ENCODE peak calls at places on chromosomes 13 and 19, in eight cellular contexts. W is hypothalamus; I is ELR; S is activated CD8-positive, alpha-beta memory T cell treated with anti-CD3 and anti-CD28 coated beads for 48 hours; M is NCI-H2081; X is mucosa of descending colon; L is foreskin fibroblast; B is iPS DF 6.9. P is an unnamed sample.

GRCh38 chr13:99374169-99374991 is 67.2 kb upstream of the GPR183 start:
- DNase-seq in M (no peak), W (no peak), X (no peak), S (no peak), L (no peak), B (no peak), I (no peak), P (no peak)

GRCh38 chr19:30669329-30670010 is 297.3 kb downstream of the ZNF536 start:
- DNase-seq in S (no peak), W (peak; percentile 13), B (no peak), I (peak; percentile 50), X (no peak), M (peak; percentile 42), L (peak; percentile 24), P (peak; percentile 92)

GRCh38 chr19:55132453-55133129 is 15.2 kb upstream of the PPP1R12C start:
- DNase-seq in I (no peak), W (no peak), S (no peak), M (no peak), L (no peak), B (no peak), X (no peak), P (no peak)

GRCh38 chr13:29763426-29764180 is 86.8 kb downstream of the UBL3 start:
- DNase-seq in B (no peak), I (no peak), L (no peak), W (no peak), X (no peak), M (no peak), S (no peak), P (no peak)

GRCh38 chr19:1161716-1162115 is 12.4 kb downstream of the SBNO2 start:
- DNase-seq in I (no peak), X (peak; percentile 65), B (no peak), M (no peak), L (no peak), W (no peak), S (no peak), P (no peak)

GRCh38 chr19:6587093-6587820 is 3.7 kb downstream of the CD70 start:
- DNase-seq in S (no peak), I (peak; percentile 22), B (peak; percentile 72), W (no peak), X (no peak), L (no peak), M (no peak), P (no peak)

GRCh38 chr19:7395360-7395781 is 46.6 kb downstream of the ARHGEF18 start:
- DNase-seq in L (no peak), B (no peak), M (no peak), S (no peak), I (peak; percentile 21), W (no peak), X (no peak), P (peak; percentile 23)

GRCh38 chr13:35926859-35927530 is 204.2 kb downstream of the DCLK1 start:
- DNase-seq in S (no peak), L (no peak), M (no peak), W (no peak), X (no peak), B (no peak), I (peak; percentile 7), P (no peak)

GRCh38 chr19:13169769-13170168 is 19.6 kb downstream of the IER2 start:
- DNase-seq in M (no peak), B (no peak), I (peak; percentile 92), S (no peak), W (no peak), X (peak; percentile 70), L (peak; percentile 72), P (no peak)

GRCh38 chr19:40813182-40813581 is 14.2 kb downstream of the EGLN2 start:
- DNase-seq in B (no peak), X (no peak), S (no peak), L (no peak), M (no peak), W (no peak), I (no peak), P (no peak)

GRCh38 chr13:111639994-111640393 is 319.6 kb downstream of the TEX29 start:
- DNase-seq in W (no peak), S (no peak), B (no peak), I (no peak), X (no peak), M (no peak), L (no peak), P (no peak)

GRCh38 chr19:3073931-3074595 is 11.8 kb upstream of the TLE5 start:
- DNase-seq in B (no peak), X (no peak), W (no peak), M (no peak), S (no peak), L (no peak), I (no peak), P (peak; percentile 46)

GRCh38 chr19:18274776-18275356 is 614 bp upstream of the IQCN start:
- DNase-seq in B (no peak), M (no peak), S (no peak), X (peak; percentile 94), I (peak; percentile 92), L (peak; percentile 88), W (peak; percentile 22), P (peak; percentile 59)

GRCh38 chr19:33273881-33274662 is 28.3 kb downstream of the CEBPA start:
- DNase-seq in M (no peak), X (peak; percentile 78), B (no peak), S (peak; percentile 9), I (peak; percentile 64), L (peak; percentile 78), W (no peak), P (peak; percentile 72)

GRCh38 chr13:107266657-107267056 is 698.7 kb upstream of the ARGLU1 start:
- DNase-seq in M (no peak), X (no peak), L (no peak), B (no peak), I (no peak), S (no peak), W (no peak), P (no peak)

GRCh38 chr19:55907286-55907685 is 24.9 kb downstream of the NLRP13 start:
- DNase-seq in X (no peak), W (no peak), B (no peak), M (no peak), L (no peak), I (no peak), S (no peak), P (no peak)

GRCh38 chr19:49977846-49978245 is 16.9 kb upstream of the SIGLEC11 start:
- DNase-seq in L (no peak), M (no peak), I (no peak), B (no peak), S (no peak), W (no peak), X (no peak), P (no peak)

P was measured in SJCRH30.